ENCODE peak calls at places on chromosome 13, in seven cellular contexts. J is neuronal stem cell, M is H9, D is mesendoderm, Q is mesenchymal stem cell, K is H1, E is trophoblast cell. O is an unnamed sample.

GRCh38 chr13:110634558-110634957 is 19.2 kb downstream of the NAXD start:
- DNase-seq in Q (peak), D (no peak), K (no peak), J (no peak), E (peak), M (no peak), O (peak)

GRCh38 chr13:48595330-48596127 is 58.2 kb upstream of the CYSLTR2 start:
- DNase-seq in Q (peak), J (no peak), K (no peak), E (peak), D (peak), M (peak), O (peak)

GRCh38 chr13:21395953-21396352 is 63.1 kb downstream of the ZDHHC20 start:
- DNase-seq in K (no peak), D (no peak), J (no peak), E (no peak), Q (no peak), M (no peak), O (no peak)

GRCh38 chr13:27419333-27419732 is 5.1 kb upstream of the GTF3A start:
- DNase-seq in D (no peak), E (no peak), J (no peak), K (no peak), M (no peak), Q (no peak), O (peak)

GRCh38 chr13:95256086-95256485 is 45.2 kb downstream of the ABCC4 start:
- DNase-seq in M (no peak), D (peak), Q (peak), K (no peak), E (peak), J (no peak), O (peak)

GRCh38 chr13:24187185-24187584 is 26.7 kb downstream of the SPATA13 start:
- DNase-seq in Q (peak), D (peak), J (no peak), M (no peak), E (peak), K (no peak), O (peak)

GRCh38 chr13:109254271-109254670 is 532.1 kb downstream of the IRS2 start:
- DNase-seq in E (peak), M (no peak), J (no peak), D (no peak), K (no peak), Q (no peak), O (no peak)

GRCh38 chr13:84946144-84946543 is 853.1 kb downstream of the SLITRK6 start:
- DNase-seq in Q (peak), E (peak), K (no peak), D (no peak), M (no peak), J (no peak), O (no peak)

GRCh38 chr13:37647038-37647650 is 48.6 kb upstream of the POSTN start:
- DNase-seq in J (peak), E (peak), K (no peak), M (no peak), D (peak), Q (peak), O (no peak)

GRCh38 chr13:76148926-76149325 is 512.8 kb downstream of the LMO7 start:
- DNase-seq in D (peak), Q (peak), E (no peak), K (no peak), J (no peak), M (no peak), O (peak)

GRCh38 chr13:94196426-94196825 is 283.1 kb downstream of the DCT start:
- DNase-seq in M (no peak), J (no peak), E (no peak), Q (no peak), D (no peak), K (no peak), O (no peak)

GRCh38 chr13:34772206-34772605 is 169.9 kb upstream of the NBEA start:
- DNase-seq in D (peak), M (no peak), J (no peak), K (no peak), Q (no peak), E (no peak), O (no peak)

GRCh38 chr13:99967884-99968520 is 3.6 kb downstream of the ZIC5 start:
- DNase-seq in Q (no peak), J (no peak), K (no peak), M (no peak), E (no peak), D (peak), O (no peak)

GRCh38 chr13:85462792-85463425 is 336.3 kb downstream of the SLITRK6 start:
- DNase-seq in Q (no peak), J (no peak), D (no peak), M (no peak), K (no peak), E (no peak), O (no peak)

DNA sequence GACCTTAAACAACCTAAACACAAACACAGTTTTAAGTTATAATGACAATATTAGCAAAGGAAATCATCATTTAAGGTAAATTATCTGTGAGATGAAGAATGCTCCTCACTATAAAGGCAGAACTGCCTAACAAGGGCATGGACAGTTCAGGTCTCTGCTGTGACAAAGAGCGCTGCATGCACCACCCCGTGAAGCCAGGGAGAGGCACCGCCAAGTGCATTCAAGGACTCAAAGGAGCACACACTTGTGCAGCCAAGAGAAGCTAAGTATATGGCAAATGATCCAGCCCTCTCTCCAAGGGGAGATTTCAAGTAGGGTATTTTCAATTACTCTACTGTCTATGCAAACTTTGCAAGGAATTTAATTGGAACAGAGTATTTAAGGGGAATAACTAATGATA is 126.0 kb downstream of the RAP2A start:
- DNase-seq in E (no peak), M (no peak), Q (no peak), D (no peak), K (no peak), J (no peak), O (no peak)
- H2BK120ac ChIP-seq in E (no peak), M (no peak), Q (no peak), D (no peak), K (no peak), J (no peak), O (no peak)

GRCh38 chr13:67410645-67411044 is 180.5 kb upstream of the PCDH9 start:
- DNase-seq in E (no peak), Q (no peak), M (no peak), J (peak), K (no peak), D (peak), O (no peak)

GRCh38 chr13:67421475-67421874 is 191.3 kb upstream of the PCDH9 start:
- DNase-seq in Q (no peak), M (no peak), K (no peak), J (no peak), E (no peak), D (no peak), O (no peak)

DNA sequence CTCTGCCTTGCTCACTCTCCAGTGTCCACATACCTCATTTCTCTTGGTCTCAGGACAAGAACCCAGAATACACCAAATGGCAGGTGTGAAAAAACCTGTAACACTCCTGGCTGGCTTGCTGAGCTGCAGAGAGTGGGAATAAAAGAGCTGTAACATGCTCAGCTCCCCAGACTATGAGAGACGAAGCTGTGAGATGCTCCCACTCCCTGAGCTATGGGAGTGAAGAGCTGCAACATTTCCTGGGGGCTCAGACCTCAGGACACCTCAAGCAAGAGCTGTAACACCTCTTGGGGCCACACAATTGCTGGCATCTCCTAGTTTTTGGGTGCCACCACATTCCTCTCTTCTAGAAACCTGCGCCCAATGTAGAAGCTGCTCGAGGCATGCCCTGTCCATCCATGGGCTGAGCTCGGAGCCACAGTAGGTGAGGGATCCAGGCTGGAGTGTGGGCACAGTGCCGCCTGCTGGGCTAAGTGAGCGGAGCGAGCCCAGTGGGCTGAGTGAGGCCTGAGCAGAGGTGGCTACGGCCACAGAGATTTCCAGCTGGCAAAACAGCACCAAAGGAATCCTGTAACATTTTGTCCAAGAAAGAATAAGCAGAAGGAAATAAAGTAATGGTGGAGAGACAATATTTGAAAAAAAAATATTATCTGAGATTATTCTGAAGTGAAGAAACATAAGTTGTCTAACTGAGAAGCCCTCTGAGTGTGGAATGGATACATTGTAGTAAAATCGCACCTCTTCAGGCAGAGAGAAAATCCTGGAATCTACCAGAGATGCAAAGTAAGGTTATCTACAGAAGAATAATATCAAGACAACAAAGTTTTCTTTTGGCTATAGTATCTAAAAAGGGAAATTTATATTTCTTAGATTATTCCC is 186.2 kb upstream of the PCDH9 start:
- DNase-seq in J (peak), D (peak), E (peak), K (peak), M (peak), Q (peak), O (peak)
- H2BK120ac ChIP-seq in J (no peak), D (no peak), E (no peak), K (no peak), M (no peak), Q (no peak), O (no peak)

GRCh38 chr13:51839711-51840110 is 5.3 kb downstream of the TMEM272 start:
- DNase-seq in M (peak), K (no peak), D (no peak), J (no peak), Q (no peak), E (no peak), O (no peak)

GRCh38 chr13:51841732-51842131 is 3.2 kb downstream of the TMEM272 start:
- DNase-seq in J (no peak), K (no peak), E (no peak), D (no peak), M (no peak), Q (no peak), O (no peak)

GRCh38 chr13:51840141-51840540 is 4.8 kb downstream of the TMEM272 start:
- DNase-seq in K (no peak), Q (no peak), E (no peak), M (no peak), D (no peak), J (no peak), O (no peak)

GRCh38 chr13:51838235-51838846 is 6.6 kb downstream of the TMEM272 start:
- DNase-seq in J (no peak), Q (peak), K (no peak), D (no peak), E (no peak), M (peak), O (peak)

DNA sequence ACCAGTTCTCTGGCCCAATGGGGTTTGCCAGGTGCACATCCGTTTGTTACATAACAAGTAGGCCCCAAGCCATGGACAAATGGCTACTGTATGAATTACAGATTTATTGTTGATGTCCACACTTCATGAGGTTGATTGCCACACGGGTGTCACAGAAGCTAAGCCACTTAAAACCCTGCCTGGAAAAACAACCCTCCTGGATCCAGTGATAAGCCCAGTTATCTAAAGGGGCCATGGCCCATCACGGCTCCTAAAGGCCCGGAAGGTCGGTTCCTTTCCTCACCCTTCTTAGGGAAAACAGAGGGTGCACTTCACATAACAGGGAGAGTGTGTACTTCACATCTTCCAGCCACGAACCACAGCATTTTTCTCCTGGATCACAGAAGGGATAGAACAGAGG is 4.1 kb downstream of the TMEM272 start:
- DNase-seq in D (no peak), E (no peak), Q (no peak), K (no peak), J (no peak), M (peak), O (no peak)
- H2BK120ac ChIP-seq in D (no peak), E (no peak), Q (no peak), K (no peak), J (no peak), M (no peak), O (no peak)

GRCh38 chr13:40438022-40438692 is 228.3 kb downstream of the FOXO1 start:
- DNase-seq in Q (peak), J (no peak), D (no peak), K (no peak), M (no peak), E (no peak), O (no peak)
- H2BK120ac ChIP-seq in Q (no peak), J (no peak), D (no peak), K (no peak), M (no peak), E (no peak), O (no peak)

DNA sequence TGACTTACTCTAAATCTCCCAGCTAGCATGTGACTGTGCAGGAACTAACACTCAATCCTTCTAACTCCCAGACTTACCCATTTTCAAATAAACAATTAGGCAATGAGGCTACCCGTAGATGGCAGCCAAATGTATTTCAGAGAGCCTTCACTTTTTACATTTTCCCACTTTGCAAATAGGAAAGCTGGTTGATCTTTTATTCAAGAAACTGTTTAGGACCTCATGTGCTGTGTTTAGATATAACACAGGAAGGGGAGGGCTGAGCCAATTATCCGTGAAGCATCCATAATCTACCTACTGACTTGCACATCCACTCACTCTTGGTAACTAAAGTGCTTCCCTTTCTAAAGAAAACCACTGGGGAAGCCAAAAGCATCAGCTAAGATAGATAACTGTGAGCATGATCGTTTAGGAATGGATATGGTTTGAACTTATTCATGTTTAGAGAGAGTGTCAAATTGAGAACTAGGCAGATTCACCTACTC is 33.4 kb downstream of the MBNL2 start:
- DNase-seq in E (peak), Q (peak), D (no peak), K (no peak), J (no peak), M (no peak), O (peak)
- H2BK120ac ChIP-seq in E (no peak), Q (no peak), D (no peak), K (no peak), J (no peak), M (no peak), O (peak)

O was measured in IMR-90.